ENCODE peak calls at places on chromosomes 5 and 9, in nine cellular contexts. N is psoas muscle, R is Peyer's patch, P is tibial artery, W is gastrocnemius medialis, Z is body of pancreas, T is IMR-90, D is sigmoid colon, U is ovary. Q is an unnamed sample. For H3K4me1, the result is how much of the 10 kb centered on the place peaks cover.

GRCh38 chr5:159451197-159452052 is 121.1 kb upstream of the IL12B start:
- DNase-seq in Z (no peak), W (peak), N (no peak), T (peak), R (no peak), D (peak), P (peak), U (peak), Q (peak)

GRCh38 chr9:83330207-83331196 is 207.7 kb downstream of the FRMD3 start:
- DNase-seq in U (no peak), D (no peak), P (no peak), T (no peak), R (no peak), N (no peak), Z (no peak), W (no peak), Q (no peak)

GRCh38 chr5:141492168-141492885 is 3.4 kb downstream of the PCDHGC5 start:
- DNase-seq in T (no peak), U (no peak), W (no peak), R (no peak), Z (no peak), N (no peak), D (peak), P (no peak), Q (no peak)

GRCh38 chr5:149938272-149938671 is 6.3 kb downstream of the PDE6A start:
- DNase-seq in P (peak), U (no peak), Z (no peak), R (peak), D (no peak), N (peak), T (peak), W (no peak), Q (peak)

GRCh38 chr9:136385015-136385414 is 11.5 kb upstream of the CARD9 start:
- DNase-seq in R (no peak), D (no peak), N (no peak), U (no peak), Z (no peak), W (no peak), T (no peak), P (no peak), Q (no peak)

GRCh38 chr5:53303105-53303504 is 177.3 kb upstream of the FST start:
- DNase-seq in D (no peak), W (no peak), N (no peak), U (no peak), R (no peak), Z (no peak), T (peak), P (no peak), Q (peak)

GRCh38 chr9:100322954-100323536 is 29.7 kb downstream of the TEX10 start:
- DNase-seq in D (no peak), Z (peak), U (peak), R (no peak), T (peak), N (no peak), P (no peak), W (no peak), Q (peak)

GRCh38 chr9:79765466-79765865 is 193.7 kb downstream of the TLE4 start:
- DNase-seq in N (no peak), W (no peak), P (no peak), U (no peak), Z (no peak), T (no peak), R (no peak), D (no peak), Q (no peak)

GRCh38 chr5:150734579-150735384 is 24.0 kb downstream of the DCTN4 start:
- DNase-seq in D (peak), W (peak), U (no peak), N (peak), R (no peak), T (no peak), P (peak), Z (peak), Q (no peak)

GRCh38 chr9:17807670-17808282 is 228.9 kb downstream of the SH3GL2 start:
- DNase-seq in D (no peak), P (no peak), Z (peak), W (no peak), R (no peak), U (no peak), T (no peak), N (no peak), Q (no peak)

GRCh38 chr5:112917453-112918005 is 4.5 kb downstream of the REEP5 start:
- DNase-seq in Z (no peak), N (no peak), U (no peak), R (no peak), T (peak), W (no peak), D (no peak), P (no peak), Q (no peak)

GRCh38 chr9:88804289-88804596 is 187.0 kb upstream of the S1PR3 start:
- DNase-seq in U (no peak), Z (no peak), T (peak), D (no peak), W (no peak), P (no peak), R (no peak), N (no peak), Q (no peak)

GRCh38 chr9:111118256-111118950 is 80.1 kb upstream of the LPAR1 start:
- DNase-seq in U (no peak), D (no peak), Z (no peak), T (peak), N (no peak), R (no peak), W (no peak), P (no peak), Q (peak)

DNA sequence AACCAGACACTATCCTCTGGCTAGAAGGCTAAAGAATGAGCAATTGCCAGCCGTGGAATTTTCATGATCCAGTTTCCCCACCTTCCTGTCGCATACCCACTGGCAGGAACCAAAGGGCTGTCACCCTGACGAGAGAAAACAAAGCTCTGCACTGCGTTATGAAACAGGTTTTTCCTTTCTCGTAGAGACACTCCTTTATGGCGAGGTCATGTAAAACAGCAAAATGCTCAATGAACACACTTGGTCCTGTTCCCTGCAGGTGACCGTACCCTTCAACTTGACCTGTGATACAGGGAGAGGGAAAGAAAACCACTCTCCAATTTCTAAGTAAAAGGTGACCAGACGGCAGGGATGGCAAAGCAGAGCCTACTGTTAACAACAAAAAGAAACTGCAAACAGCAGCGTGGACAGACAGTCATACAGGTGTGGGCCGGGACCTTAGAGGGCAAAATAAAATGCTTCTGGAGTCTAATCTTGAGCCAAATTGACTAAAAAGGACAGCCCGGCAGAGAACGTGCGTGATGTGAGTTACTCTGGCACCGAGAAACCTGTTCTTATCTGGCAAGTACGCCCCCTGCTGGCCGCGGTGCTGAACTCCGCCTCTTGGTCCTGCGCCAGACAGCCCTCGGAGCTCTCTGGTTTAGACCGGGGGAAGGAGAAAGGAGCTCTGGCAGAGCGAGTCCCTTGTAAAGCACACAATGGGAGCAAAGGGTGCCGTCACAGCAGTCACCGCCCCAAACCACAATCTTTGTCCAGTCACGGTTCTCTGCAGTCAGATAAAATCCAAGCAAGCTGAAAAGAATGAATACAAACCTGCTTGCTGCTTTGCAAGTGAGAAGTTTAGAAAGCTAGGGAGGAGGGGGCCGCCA is 98.9 kb downstream of the EFNA5 start:
- DNase-seq in N (peak), Z (peak), W (peak), U (peak), D (peak), P (peak), T (peak), R (peak), Q (peak)
- H3K4me1 ChIP-seq in N (under half), Z (under half), W (under half), U (under half), D (under half), P (under half), T (under half), R (under half), Q (under half)

DNA sequence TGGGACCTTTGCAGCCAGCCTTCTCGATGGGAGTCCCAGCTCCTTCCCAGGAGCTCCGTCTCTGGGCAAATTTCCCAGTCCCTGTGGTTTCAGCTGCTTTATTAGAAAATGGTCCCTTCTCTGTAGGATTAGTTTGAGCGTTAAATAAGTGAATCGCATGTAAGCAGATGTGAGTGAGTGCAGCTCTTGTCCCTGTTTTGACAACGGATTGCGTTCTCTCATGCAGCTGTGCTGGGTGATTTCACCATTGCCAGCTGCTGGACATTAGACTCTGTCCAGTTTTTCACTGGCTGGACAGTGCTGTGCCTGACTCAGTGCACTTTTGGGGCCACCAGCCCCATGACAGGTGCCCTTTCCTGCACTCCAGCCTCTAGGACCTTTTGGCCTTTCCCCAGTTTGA is 11.6 kb upstream of the CEL start:
- DNase-seq in Z (peak), T (peak), R (no peak), P (no peak), W (no peak), D (no peak), U (no peak), N (peak), Q (no peak)
- H3K27ac ChIP-seq in Z (peak), T (no peak), R (no peak), P (no peak), W (no peak), D (no peak), U (no peak), N (no peak), Q (no peak)

GRCh38 chr9:77521091-77521490 is 127.0 kb downstream of the GNA14 start:
- DNase-seq in P (no peak), T (no peak), W (no peak), R (no peak), Z (peak), D (peak), U (peak), N (no peak), Q (no peak)
- H3K4me1 ChIP-seq in P (under half), T (under half), W (under half), R (under half), Z (under half), D (under half), U (under half), N (under half), Q (under half)

DNA sequence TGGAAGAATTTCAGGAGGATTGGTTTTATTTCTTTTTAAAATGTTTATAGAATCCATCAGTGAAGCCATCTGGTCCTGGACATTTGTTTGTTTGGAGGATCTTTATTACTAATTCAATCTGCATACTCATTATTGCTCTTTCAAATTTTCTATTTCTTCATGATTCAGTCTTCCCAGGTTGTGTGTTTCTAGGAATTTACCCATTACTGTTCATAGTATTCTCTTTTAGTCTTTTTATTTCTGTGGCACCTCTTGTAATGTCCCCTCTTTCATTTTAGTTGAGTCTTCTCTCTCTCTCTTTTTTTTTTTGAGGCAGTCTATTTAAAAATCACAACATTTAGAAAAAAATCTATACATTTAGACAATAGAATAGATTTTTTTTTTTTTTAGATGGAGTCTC is 32.3 kb downstream of the FGD3 start:
- DNase-seq in T (no peak), R (no peak), N (no peak), P (no peak), Z (no peak), U (no peak), W (no peak), D (no peak), Q (no peak)
- H3K27ac ChIP-seq in T (no peak), R (no peak), N (no peak), P (no peak), Z (no peak), U (no peak), W (no peak), D (no peak), Q (peak)

DNA sequence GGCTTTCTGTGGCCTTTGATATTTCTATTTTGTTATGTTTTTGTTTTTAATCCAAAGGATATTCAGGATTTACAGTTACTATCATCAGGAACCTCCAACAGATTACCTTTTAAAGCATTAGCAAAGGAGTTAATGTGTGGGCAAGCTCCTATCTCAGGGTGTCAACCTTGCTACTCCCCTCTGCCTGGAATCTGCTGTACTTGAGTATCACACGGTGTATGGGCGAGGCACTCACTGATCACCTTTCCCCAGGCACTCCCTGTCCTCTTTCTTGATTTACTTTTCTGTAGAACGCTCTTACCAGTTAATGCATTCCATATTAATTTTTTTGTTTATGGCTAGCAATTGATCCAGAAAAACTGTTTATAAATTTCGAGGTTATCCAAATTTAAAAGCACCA is 117.0 kb upstream of the GAS1 start:
- DNase-seq in U (no peak), W (no peak), D (no peak), R (no peak), Z (no peak), T (no peak), N (no peak), P (no peak), Q (no peak)
- H3K4me1 ChIP-seq in U (under half), W (under half), D (under half), R (under half), Z (under half), T (under half), N (under half), P (under half), Q (under half)

GRCh38 chr9:98345011-98345410 is 89.6 kb upstream of the TBC1D2 start:
- DNase-seq in Z (no peak), P (no peak), W (no peak), D (no peak), T (no peak), N (no peak), U (no peak), R (no peak), Q (no peak)
- H3K27ac ChIP-seq in Z (no peak), P (no peak), W (no peak), D (no peak), T (no peak), N (no peak), U (no peak), R (no peak), Q (no peak)

GRCh38 chr5:2764581-2764980 is 13.1 kb upstream of the IRX2 start:
- DNase-seq in N (no peak), D (no peak), Z (no peak), U (no peak), R (no peak), T (no peak), W (no peak), P (no peak), Q (no peak)

GRCh38 chr5:2759696-2760461 is 8.4 kb upstream of the IRX2 start:
- DNase-seq in N (no peak), Z (no peak), U (no peak), W (no peak), D (no peak), T (no peak), P (no peak), R (no peak), Q (no peak)

GRCh38 chr5:2761921-2762488 is 10.5 kb upstream of the IRX2 start:
- DNase-seq in U (no peak), N (no peak), W (no peak), Z (no peak), R (no peak), D (no peak), T (no peak), P (no peak), Q (no peak)

GRCh38 chr5:2763533-2763794 is 12.0 kb upstream of the IRX2 start:
- DNase-seq in N (no peak), U (no peak), Z (no peak), R (no peak), P (no peak), D (no peak), W (no peak), T (no peak), Q (no peak)

DNA sequence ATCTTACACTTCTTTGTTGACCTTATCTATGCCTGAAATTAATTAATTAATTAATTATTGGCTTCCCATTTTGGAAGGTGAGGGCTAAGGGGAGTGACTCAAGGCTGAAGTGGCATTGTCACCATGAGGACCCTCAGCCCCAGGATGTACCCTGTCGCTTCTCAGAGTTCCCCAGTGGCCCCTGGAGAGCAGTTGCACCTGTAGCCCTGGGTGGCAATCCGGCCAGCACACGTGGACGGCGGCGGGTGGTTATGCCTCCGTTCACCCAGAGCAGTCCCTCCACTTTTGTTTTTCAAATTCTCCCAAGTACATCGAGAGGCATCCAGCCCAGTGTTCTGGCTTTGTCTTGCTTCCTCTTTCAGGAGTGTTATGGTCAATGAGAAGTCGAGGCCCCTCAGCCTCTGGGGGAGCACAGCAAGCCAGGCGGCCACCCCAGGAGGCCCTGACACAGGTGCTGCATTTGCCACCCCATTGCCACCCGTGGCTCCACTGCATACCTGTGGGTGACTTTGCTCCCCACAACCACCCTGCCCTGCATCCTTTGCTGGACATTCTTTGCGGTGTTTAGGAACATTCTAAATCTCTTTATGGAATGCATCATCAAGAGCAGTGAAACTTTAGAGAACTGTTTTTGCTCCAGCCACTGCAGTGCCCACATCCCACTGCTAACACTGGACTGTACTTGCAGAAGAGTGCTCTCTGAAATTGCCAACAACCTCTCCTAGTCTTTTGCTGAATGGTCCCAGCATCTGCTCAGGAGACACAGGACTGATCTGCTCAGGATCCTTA is 11.5 kb upstream of the IRX2 start:
- DNase-seq in R (no peak), W (no peak), D (no peak), P (no peak), T (no peak), N (no peak), U (no peak), Z (no peak), Q (no peak)
- H3K4me1 ChIP-seq in R (under half), W (under half), D (under half), P (under half), T (under half), N (under half), U (under half), Z (under half), Q (under half)

DNA sequence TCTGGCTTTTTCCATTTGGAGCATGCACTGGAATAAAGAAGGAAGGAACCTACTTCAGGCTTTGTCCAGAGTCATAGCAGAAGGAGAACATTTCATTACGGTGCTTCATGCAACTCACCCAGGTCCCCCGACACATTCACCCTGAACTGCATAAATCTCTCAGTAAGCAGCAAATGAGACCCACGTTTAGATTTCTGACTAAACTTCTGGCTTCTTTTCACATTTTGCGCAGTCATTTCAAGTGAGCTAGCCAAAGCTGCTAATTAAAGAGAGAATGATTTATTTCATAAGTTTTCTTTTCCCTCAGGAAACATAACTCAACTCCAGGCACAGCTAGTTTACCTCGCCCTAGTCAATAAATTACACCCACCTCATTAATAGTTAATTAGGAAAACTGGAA is 88.6 kb upstream of the GAS1 start:
- DNase-seq in N (no peak), U (peak), R (no peak), D (no peak), P (no peak), T (no peak), W (no peak), Z (no peak), Q (no peak)
- H3K27ac ChIP-seq in N (no peak), U (no peak), R (no peak), D (peak), P (peak), T (no peak), W (no peak), Z (no peak), Q (no peak)

DNA sequence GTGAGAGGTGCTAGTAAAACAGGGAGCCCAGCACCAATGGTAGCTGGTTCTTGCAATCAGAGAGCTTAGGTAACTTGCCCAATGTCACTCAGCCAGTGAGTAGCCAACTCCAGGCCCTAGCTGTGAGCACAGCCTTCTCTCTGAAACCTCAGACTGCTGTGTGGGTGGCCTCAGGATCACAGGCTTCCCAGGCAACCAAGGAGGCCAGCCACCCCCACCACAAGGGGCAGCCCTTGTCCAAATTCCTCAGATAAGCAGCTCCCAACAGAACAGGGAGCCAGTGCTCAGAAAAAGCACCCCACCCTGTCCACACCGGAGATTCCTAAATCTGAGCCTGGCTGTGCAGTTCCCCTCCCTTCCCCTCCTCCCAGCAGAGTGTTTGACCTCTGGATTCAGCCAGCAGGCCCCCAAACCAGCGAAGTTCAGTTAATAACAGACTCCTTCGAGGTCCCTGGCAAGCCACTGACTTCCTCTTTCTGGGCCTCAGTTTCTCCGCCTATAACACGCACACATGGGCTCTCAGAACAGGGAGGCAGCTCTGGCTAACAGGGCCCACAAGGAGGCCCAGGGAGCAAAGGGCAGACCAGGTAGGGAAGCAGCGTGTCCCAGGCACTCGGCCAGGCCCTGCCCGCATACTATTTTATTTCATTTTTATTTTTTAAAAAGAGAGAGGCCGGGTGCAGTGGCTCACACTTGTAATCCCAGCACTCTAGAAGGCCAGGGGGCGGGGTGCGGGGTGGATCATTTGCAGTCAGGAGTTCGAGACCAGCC is 2.7 kb downstream of the EEIG1 start:
- DNase-seq in R (peak), P (peak), W (no peak), U (peak), Z (peak), T (peak), N (peak), D (peak), Q (no peak)
- H3K4me1 ChIP-seq in R (half or more), P (half or more), W (half or more), U (under half), Z (half or more), T (under half), N (half or more), D (half or more), Q (under half)